ENCODE peak calls at places on chromosome 4, in eight cellular contexts. Q, P, V, B, Y, G, H and S are unnamed samples.

GRCh38 chr4:675980-676870 is 1.9 kb downstream of the MYL5 start:
- DNase-seq in B (no peak), Q (no peak), H (no peak), P (no peak), V (no peak), Y (no peak), G (no peak), S (no peak)

GRCh38 chr4:22514001-22514400 is 1.9 kb downstream of the ADGRA3 start:
- DNase-seq in H (no peak), G (no peak), Q (no peak), V (no peak), B (peak; percentile 37), P (no peak), Y (no peak), S (no peak)

GRCh38 chr4:128461300-128462103 is 173.9 kb upstream of the PGRMC2 start:
- DNase-seq in V (no peak), Q (no peak), P (no peak), Y (no peak), B (peak; percentile 61), H (peak; percentile 71), G (peak; percentile 65), S (no peak)

GRCh38 chr4:170374770-170375169 is 285.0 kb upstream of the AADAT start:
- DNase-seq in Y (no peak), Q (peak; percentile 8), H (no peak), B (peak; percentile 60), G (no peak), P (no peak), V (no peak), S (peak; percentile 32)

GRCh38 chr4:4574792-4575191 is 32.9 kb upstream of the STX18 start:
- DNase-seq in B (peak; percentile 42), P (peak; percentile 68), Q (peak; percentile 29), H (peak; percentile 41), Y (no peak), V (no peak), G (peak; percentile 65), S (peak; percentile 7)

GRCh38 chr4:40251366-40251765 is 54.5 kb downstream of the RHOH start:
- DNase-seq in H (no peak), G (no peak), Q (no peak), Y (no peak), B (peak; percentile 17), P (peak; percentile 53), V (no peak), S (no peak)

GRCh38 chr4:148730766-148731165 is 288.6 kb upstream of the NR3C2 start:
- DNase-seq in B (no peak), G (no peak), V (no peak), Q (no peak), Y (no peak), P (no peak), H (no peak), S (no peak)

GRCh38 chr4:87058272-87059073 is 123.7 kb downstream of the AFF1 start:
- DNase-seq in P (no peak), Y (no peak), B (no peak), Q (peak; percentile 33), V (no peak), G (no peak), H (no peak), S (peak; percentile 8)